ENCODE peak calls at places on chromosomes 7 and 10, in five cellular contexts. T is GM12878, R is heart left ventricle, H is stomach, O is body of pancreas. P is an unnamed sample.

GRCh38 chr7:50718311-50718710 is 64.4 kb downstream of the GRB10 start:
- DNase-seq in R (no peak), T (no peak), O (no peak), H (no peak), P (no peak)

GRCh38 chr7:152054377-152055230 is 29.1 kb downstream of the GALNT11 start:
- DNase-seq in O (no peak), R (peak), T (no peak), H (no peak), P (peak)

GRCh38 chr10:46516660-46517416 is 39.6 kb downstream of the GPRIN2 start:
- DNase-seq in T (no peak), R (peak), H (peak), O (no peak), P (peak)

GRCh38 chr10:10791869-10792268 is 225.8 kb upstream of the CELF2 start:
- DNase-seq in O (no peak), H (no peak), R (no peak), T (no peak), P (no peak)

GRCh38 chr7:156472267-156472666 is 168.3 kb upstream of the RNF32 start:
- DNase-seq in O (no peak), H (no peak), T (no peak), R (no peak), P (no peak)

GRCh38 chr7:86884152-86884551 is 175.3 kb downstream of the ELAPOR2 start:
- DNase-seq in O (no peak), T (no peak), R (no peak), H (no peak), P (no peak)

GRCh38 chr10:121886997-121887622 is 40.7 kb downstream of the ATE1 start:
- DNase-seq in R (peak), T (no peak), H (peak), O (peak), P (peak)

GRCh38 chr10:53331460-53331859 is 558.9 kb upstream of the MBL2 start:
- DNase-seq in H (no peak), O (no peak), R (no peak), T (no peak), P (no peak)

GRCh38 chr10:7000063-7000462 is 410.8 kb downstream of the SFMBT2 start:
- DNase-seq in T (no peak), R (no peak), O (no peak), H (no peak), P (no peak)

GRCh38 chr7:157584420-157584819 is 247.6 kb downstream of the DNAJB6 start:
- DNase-seq in T (no peak), O (no peak), R (no peak), H (no peak), P (no peak)

GRCh38 chr7:107922891-107923290 is 31.9 kb downstream of the DLD start:
- DNase-seq in O (no peak), H (no peak), R (no peak), T (no peak), P (no peak)

GRCh38 chr7:105206985-105207384 is 181.7 kb downstream of the SRPK2 start:
- DNase-seq in O (no peak), R (no peak), H (no peak), T (no peak), P (no peak)

GRCh38 chr10:86851329-86852207 is 95.1 kb downstream of the BMPR1A start:
- DNase-seq in O (no peak), T (no peak), R (no peak), H (no peak), P (peak)

GRCh38 chr7:132723506-132724081 is 147.3 kb upstream of the PLXNA4 start:
- DNase-seq in O (no peak), H (no peak), R (no peak), T (no peak), P (no peak)

GRCh38 chr10:124049484-124049883 is 43.9 kb downstream of the CHST15 start:
- DNase-seq in R (no peak), H (no peak), T (no peak), O (no peak), P (no peak)

GRCh38 chr7:99244942-99245341 is 27.7 kb upstream of the MYH16 start:
- DNase-seq in H (no peak), O (no peak), R (no peak), T (no peak), P (no peak)

GRCh38 chr10:68235111-68235510 is 3.2 kb upstream of the ATOH7 start:
- DNase-seq in H (no peak), R (no peak), T (no peak), O (no peak), P (no peak)

GRCh38 chr7:38007096-38007495 is 86.7 kb downstream of the EPDR1 start:
- DNase-seq in H (no peak), O (no peak), R (no peak), T (no peak), P (no peak)

GRCh38 chr10:31064334-31064733 is 32.7 kb upstream of the ZNF438 start:
- DNase-seq in O (no peak), T (no peak), R (peak), H (no peak), P (peak)

GRCh38 chr7:82263880-82264751 is 179.5 kb downstream of the CACNA2D1 start:
- DNase-seq in O (no peak), H (no peak), T (no peak), R (no peak), P (no peak)

DNA sequence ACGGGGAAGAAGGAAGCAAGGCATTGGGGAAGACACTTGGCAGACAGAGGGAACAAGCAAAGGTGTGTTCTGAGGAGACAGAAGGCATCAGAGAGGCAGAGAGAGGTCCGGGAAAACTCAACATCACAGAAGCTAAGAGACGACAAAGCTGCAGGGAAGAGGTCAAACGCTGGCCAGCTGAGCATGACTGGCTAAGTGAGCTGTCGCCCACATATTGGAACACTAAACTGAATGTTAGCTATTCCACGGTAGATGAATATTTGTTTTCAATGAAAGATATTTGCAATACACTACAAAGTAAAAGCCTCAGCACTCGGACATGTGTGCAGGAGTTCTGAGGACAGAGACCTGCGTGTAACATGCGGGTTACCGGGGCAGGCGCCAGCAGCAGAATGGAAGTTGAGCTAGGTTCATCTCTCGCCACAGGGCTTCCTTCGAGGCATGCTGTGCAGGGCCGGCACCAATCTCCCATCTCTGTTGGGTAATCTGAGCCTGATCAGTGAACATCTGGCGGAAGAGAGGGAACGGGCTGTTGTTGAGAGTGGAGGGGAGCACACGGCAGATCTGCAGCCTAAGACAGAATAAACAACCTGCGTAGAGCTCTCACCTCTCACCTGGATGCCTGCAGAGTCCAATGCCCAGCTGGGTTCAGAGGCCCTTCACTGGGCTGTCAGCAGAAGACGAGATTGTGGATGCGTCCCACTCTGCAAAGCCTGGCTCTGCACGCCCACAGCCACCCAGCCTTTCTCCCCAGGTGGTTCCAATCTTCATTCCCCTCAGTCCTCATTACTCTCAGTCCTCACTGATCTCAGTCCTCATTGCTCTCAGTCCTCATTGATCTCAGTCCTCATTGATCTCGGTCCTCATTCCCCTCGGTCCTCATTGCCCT is 35.9 kb downstream of the INSIG1 start:
- DNase-seq in O (no peak), H (no peak), T (no peak), R (no peak), P (no peak)
- TF ChIP-seq CTCF in O (no peak), H (no peak), T (no peak), R (no peak), P (no peak)

GRCh38 chr7:158658475-158658874 is 46.1 kb downstream of the NCAPG2 start:
- DNase-seq in H (no peak), T (no peak), O (no peak), R (no peak), P (no peak)
- TF ChIP-seq POLR2A in H (no peak), T (no peak), O (no peak), R (no peak), P (no peak)

DNA sequence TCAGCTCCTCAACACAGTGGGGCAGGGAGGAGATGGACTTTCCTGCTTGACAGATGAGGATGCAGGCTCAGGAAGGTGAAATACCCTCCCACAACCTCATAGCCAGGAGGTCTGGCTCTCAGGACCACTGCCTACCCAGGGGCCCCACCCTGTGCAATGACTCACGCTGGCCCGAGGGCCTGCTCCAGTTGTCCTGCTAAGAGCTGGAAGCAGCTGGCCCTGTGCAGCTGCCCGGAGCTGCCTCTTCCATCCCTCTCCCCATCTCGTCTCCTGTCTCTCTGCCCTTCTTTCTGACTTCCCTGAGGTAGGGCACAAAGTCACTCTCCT is 123.9 kb downstream of the ZMIZ1 start:
- DNase-seq in O (no peak), T (no peak), H (no peak), R (peak), P (no peak)
- H3K27ac ChIP-seq in O (no peak), T (no peak), H (no peak), R (peak), P (peak)

GRCh38 chr10:118712080-118712479 is 42.7 kb downstream of the CACUL1 start:
- DNase-seq in H (no peak), R (no peak), T (no peak), O (no peak), P (no peak)

GRCh38 chr10:118710487-118710886 is 44.3 kb downstream of the CACUL1 start:
- DNase-seq in T (no peak), O (no peak), H (no peak), R (no peak), P (no peak)

GRCh38 chr10:118708571-118708970 is 46.2 kb downstream of the CACUL1 start:
- DNase-seq in H (no peak), R (no peak), O (no peak), T (no peak), P (no peak)

DNA sequence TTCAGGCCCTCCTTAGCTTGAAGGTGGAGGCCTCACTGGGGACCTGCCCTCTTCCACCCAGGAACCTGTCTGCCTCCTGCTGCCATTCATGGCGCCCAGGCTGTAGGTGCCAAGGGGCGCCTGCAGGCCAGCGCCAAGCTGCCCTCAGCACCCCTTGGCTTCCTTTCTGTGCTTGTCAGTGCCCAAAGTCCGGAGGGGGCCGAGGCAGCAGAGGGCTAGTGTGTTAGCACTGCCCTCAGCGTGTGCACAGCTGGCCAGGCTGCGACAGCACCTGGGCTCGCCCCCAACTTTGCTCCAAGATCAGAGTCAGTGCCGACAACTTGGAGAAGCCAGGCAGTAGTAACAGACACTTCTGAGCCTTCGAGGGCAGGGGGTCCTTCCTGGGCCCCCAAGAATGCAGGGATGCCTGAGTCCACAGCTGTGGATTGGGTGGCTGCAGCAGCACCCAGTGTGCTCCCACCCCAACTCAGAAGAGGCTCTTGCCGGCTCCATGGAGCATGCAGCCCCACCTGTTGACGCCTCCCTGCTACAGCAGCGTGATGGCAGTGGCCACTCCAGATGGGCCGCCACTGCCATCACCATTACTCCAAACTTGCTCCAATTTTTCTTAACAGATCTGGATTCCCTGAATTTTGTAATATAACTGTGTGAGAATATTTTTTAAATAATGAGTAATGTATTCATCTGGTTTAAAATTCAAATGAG is 41.7 kb downstream of the CACUL1 start:
- DNase-seq in H (no peak), O (peak), T (no peak), R (no peak), P (no peak)
- TF ChIP-seq CTCF in H (no peak), O (no peak), T (no peak), R (no peak), P (no peak)

DNA sequence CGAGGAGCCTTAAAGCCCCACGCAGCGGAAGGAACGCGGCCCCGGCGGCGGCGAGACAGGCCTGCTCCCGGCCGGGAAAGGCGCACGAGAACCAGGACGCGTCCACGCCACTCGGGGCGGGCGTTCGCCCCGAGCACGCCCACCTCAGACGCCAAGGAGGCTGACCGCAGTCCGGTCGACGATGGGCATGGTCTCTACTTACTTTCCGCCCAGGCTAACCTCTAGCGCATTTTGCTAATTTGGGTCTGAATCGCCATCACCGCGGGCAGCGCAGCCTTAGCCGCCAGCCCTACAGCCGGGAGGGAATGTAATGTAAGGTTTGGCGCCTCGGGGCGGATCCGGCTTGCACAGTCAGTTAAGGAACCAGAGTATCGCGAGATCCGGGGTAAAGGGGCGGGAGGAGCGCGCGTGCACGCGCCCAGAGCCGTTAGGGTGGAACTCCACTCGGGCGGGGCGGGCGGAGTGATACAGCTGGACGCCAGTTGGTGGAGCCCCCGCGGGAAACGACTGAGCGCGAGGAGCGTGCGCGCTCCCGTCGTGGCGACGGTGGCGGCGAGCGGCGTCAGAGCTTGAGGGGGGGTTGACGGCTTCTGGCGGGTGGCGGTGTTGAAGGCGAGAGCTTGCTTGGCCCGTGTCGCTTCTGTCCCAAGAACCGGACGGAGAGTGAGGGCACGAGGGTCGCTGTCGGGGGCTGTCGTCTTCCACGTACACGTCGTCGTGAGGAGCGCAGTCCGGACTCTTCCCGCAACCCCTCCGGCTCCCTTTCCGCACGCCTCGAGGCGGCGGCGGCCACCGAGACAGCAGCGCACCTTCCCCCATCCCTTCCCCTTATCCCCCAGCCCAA is at the start of gene LUC7L2:
- DNase-seq in R (peak), T (peak), H (peak), O (peak), P (peak)
- TF ChIP-seq POLR2A in R (peak), T (peak), H (no peak), O (peak), P (peak)

GRCh38 chr7:66348959-66349358 is 143.8 kb downstream of the TPST1 start:
- DNase-seq in R (no peak), O (no peak), T (no peak), H (no peak), P (no peak)
- H3K27ac ChIP-seq in R (no peak), O (no peak), T (no peak), H (no peak), P (no peak)

DNA sequence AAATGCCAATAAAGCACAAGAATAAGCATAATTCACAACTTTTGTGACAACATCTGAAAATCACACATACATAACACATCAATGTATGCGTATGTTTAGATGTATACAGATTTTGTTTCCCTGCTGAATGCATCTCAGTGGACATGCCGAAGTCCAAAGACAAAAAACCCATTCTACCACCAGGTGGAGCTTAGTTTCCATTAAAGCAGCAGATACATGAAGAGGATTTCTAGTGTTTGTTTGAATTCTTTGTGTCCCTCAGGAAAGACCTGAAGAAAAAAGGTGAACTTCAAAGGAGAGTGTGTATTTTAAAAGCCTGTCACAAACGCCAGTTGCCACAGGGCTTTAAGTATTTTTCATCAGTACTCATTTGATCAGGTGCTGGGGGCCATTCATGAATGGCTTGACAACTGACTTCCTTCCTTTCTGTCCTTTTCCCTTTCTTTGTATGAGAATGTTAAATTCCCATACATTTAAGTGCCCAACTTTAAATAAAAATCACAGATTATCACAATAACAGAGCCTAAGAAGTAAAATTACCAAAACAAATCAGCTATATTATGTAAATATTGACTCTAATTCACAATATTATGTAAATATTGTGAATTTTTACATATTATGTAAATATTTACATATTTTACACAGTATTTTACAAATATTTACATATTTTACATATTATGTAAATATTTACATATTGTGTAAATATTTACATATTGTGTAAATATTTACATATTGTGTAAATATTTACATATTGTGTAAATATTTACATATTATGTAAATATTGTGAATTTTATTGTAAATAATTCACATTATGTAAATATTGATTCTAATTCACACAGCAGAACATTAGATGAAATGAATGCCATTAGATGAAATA is 343.0 kb downstream of the CRPPA start:
- DNase-seq in H (no peak), T (no peak), O (peak), R (no peak), P (no peak)
- TF ChIP-seq CTCF in H (peak), T (peak), O (peak), R (peak), P (peak)

P was measured in uterus.